ENCODE peak calls at places on chromosomes 13 and 19, in six cellular contexts. One of them, this sample, is unnamed.
A peak's percentile ranks its signal among the peaks of the same experiment; 100 is the strongest.

GRCh38 chr19:44927746-44928145 is 13.3 kb downstream of the APOC1 start:
- DNase-seq in NCI-H2081: no peak
- DNase-seq in hepatic stellate cell: peak; percentile 61
- DNase-seq in OCI-LY7: no peak
- DNase-seq in activated CD4-positive, alpha-beta T cell treated with anti-CD3 and anti-CD28 coated beads, Interleukin-2, amount 50 U/mL, for 48 hours: no peak
- DNase-seq in GM04504: no peak
- DNase-seq in this sample: no peak

GRCh38 chr19:36266375-36266961 is 51.6 kb downstream of the ZNF146 start:
- DNase-seq in hepatic stellate cell: no peak
- DNase-seq in NCI-H2081: no peak
- DNase-seq in GM04504: no peak
- DNase-seq in OCI-LY7: no peak
- DNase-seq in activated CD4-positive, alpha-beta T cell treated with anti-CD3 and anti-CD28 coated beads, Interleukin-2, amount 50 U/mL, for 48 hours: no peak
- DNase-seq in this sample: no peak

GRCh38 chr13:41588899-41589298 is 131.5 kb downstream of the RGCC start:
- DNase-seq in activated CD4-positive, alpha-beta T cell treated with anti-CD3 and anti-CD28 coated beads, Interleukin-2, amount 50 U/mL, for 48 hours: peak; percentile 31
- DNase-seq in hepatic stellate cell: peak; percentile 57
- DNase-seq in GM04504: peak; percentile 79
- DNase-seq in OCI-LY7: no peak
- DNase-seq in NCI-H2081: no peak
- DNase-seq in this sample: no peak

GRCh38 chr19:51272183-51272817 is 21.4 kb downstream of the SIGLECL1 start:
- DNase-seq in hepatic stellate cell: no peak
- DNase-seq in activated CD4-positive, alpha-beta T cell treated with anti-CD3 and anti-CD28 coated beads, Interleukin-2, amount 50 U/mL, for 48 hours: no peak
- DNase-seq in GM04504: no peak
- DNase-seq in OCI-LY7: no peak
- DNase-seq in NCI-H2081: no peak
- DNase-seq in this sample: no peak

GRCh38 chr13:108508263-108508662 is 121.1 kb upstream of the MYO16 start:
- DNase-seq in hepatic stellate cell: no peak
- DNase-seq in OCI-LY7: peak; percentile 0
- DNase-seq in NCI-H2081: peak; percentile 5
- DNase-seq in activated CD4-positive, alpha-beta T cell treated with anti-CD3 and anti-CD28 coated beads, Interleukin-2, amount 50 U/mL, for 48 hours: no peak
- DNase-seq in GM04504: no peak
- DNase-seq in this sample: no peak

GRCh38 chr19:58558623-58559274 is 338 bp upstream of the UBE2M start:
- DNase-seq in hepatic stellate cell: peak; percentile 94
- DNase-seq in NCI-H2081: no peak
- DNase-seq in activated CD4-positive, alpha-beta T cell treated with anti-CD3 and anti-CD28 coated beads, Interleukin-2, amount 50 U/mL, for 48 hours: peak; percentile 99
- DNase-seq in GM04504: peak; percentile 96
- DNase-seq in OCI-LY7: peak; percentile 99
- DNase-seq in this sample: peak; percentile 100

GRCh38 chr19:51460164-51460992 is 2.1 kb upstream of the SIGLEC8 start:
- DNase-seq in activated CD4-positive, alpha-beta T cell treated with anti-CD3 and anti-CD28 coated beads, Interleukin-2, amount 50 U/mL, for 48 hours: no peak
- DNase-seq in GM04504: no peak
- DNase-seq in NCI-H2081: no peak
- DNase-seq in hepatic stellate cell: no peak
- DNase-seq in OCI-LY7: peak; percentile 43
- DNase-seq in this sample: no peak

GRCh38 chr13:73991884-73992283 is 142.3 kb downstream of the KLF12 start:
- DNase-seq in OCI-LY7: peak; percentile 84
- DNase-seq in NCI-H2081: peak; percentile 56
- DNase-seq in activated CD4-positive, alpha-beta T cell treated with anti-CD3 and anti-CD28 coated beads, Interleukin-2, amount 50 U/mL, for 48 hours: no peak
- DNase-seq in hepatic stellate cell: no peak
- DNase-seq in GM04504: no peak
- DNase-seq in this sample: no peak

GRCh38 chr19:49272204-49272603 is 52.8 kb downstream of the SLC6A16 start:
- DNase-seq in OCI-LY7: no peak
- DNase-seq in NCI-H2081: no peak
- DNase-seq in activated CD4-positive, alpha-beta T cell treated with anti-CD3 and anti-CD28 coated beads, Interleukin-2, amount 50 U/mL, for 48 hours: no peak
- DNase-seq in hepatic stellate cell: no peak
- DNase-seq in GM04504: peak; percentile 27
- DNase-seq in this sample: no peak

GRCh38 chr19:46180701-46181385 is 32.8 kb downstream of the IGFL2 start:
- DNase-seq in NCI-H2081: no peak
- DNase-seq in GM04504: no peak
- DNase-seq in OCI-LY7: no peak
- DNase-seq in hepatic stellate cell: no peak
- DNase-seq in activated CD4-positive, alpha-beta T cell treated with anti-CD3 and anti-CD28 coated beads, Interleukin-2, amount 50 U/mL, for 48 hours: no peak
- DNase-seq in this sample: no peak

GRCh38 chr19:6241056-6241455 is 38.7 kb downstream of the MLLT1 start:
- DNase-seq in activated CD4-positive, alpha-beta T cell treated with anti-CD3 and anti-CD28 coated beads, Interleukin-2, amount 50 U/mL, for 48 hours: no peak
- DNase-seq in NCI-H2081: no peak
- DNase-seq in OCI-LY7: no peak
- DNase-seq in GM04504: no peak
- DNase-seq in hepatic stellate cell: no peak
- DNase-seq in this sample: peak; percentile 36

GRCh38 chr13:97879646-97880297 is 73.7 kb upstream of the IPO5 start:
- DNase-seq in GM04504: peak; percentile 85
- DNase-seq in hepatic stellate cell: peak; percentile 56
- DNase-seq in activated CD4-positive, alpha-beta T cell treated with anti-CD3 and anti-CD28 coated beads, Interleukin-2, amount 50 U/mL, for 48 hours: no peak
- DNase-seq in NCI-H2081: no peak
- DNase-seq in OCI-LY7: no peak
- DNase-seq in this sample: no peak

GRCh38 chr19:18591735-18592385 is 3.3 kb downstream of the REX1BD start:
- DNase-seq in hepatic stellate cell: no peak
- DNase-seq in GM04504: no peak
- DNase-seq in NCI-H2081: no peak
- DNase-seq in activated CD4-positive, alpha-beta T cell treated with anti-CD3 and anti-CD28 coated beads, Interleukin-2, amount 50 U/mL, for 48 hours: no peak
- DNase-seq in OCI-LY7: no peak
- DNase-seq in this sample: no peak

GRCh38 chr19:52028780-52029123 is 573 bp upstream of the ZNF614 start:
- DNase-seq in GM04504: no peak
- DNase-seq in NCI-H2081: no peak
- DNase-seq in OCI-LY7: no peak
- DNase-seq in hepatic stellate cell: no peak
- DNase-seq in activated CD4-positive, alpha-beta T cell treated with anti-CD3 and anti-CD28 coated beads, Interleukin-2, amount 50 U/mL, for 48 hours: no peak
- DNase-seq in this sample: no peak

GRCh38 chr19:4052993-4053422 is 13.7 kb downstream of the ZBTB7A start:
- DNase-seq in GM04504: no peak
- DNase-seq in activated CD4-positive, alpha-beta T cell treated with anti-CD3 and anti-CD28 coated beads, Interleukin-2, amount 50 U/mL, for 48 hours: no peak
- DNase-seq in OCI-LY7: no peak
- DNase-seq in NCI-H2081: no peak
- DNase-seq in hepatic stellate cell: no peak
- DNase-seq in this sample: no peak

GRCh38 chr13:18993884-18994660 is 187.6 kb downstream of the TUBA3C start:
- DNase-seq in OCI-LY7: no peak
- DNase-seq in GM04504: no peak
- DNase-seq in hepatic stellate cell: no peak
- DNase-seq in activated CD4-positive, alpha-beta T cell treated with anti-CD3 and anti-CD28 coated beads, Interleukin-2, amount 50 U/mL, for 48 hours: no peak
- DNase-seq in NCI-H2081: no peak
- DNase-seq in this sample: peak; percentile 15

GRCh38 chr19:46631481-46631880 is 4.5 kb downstream of the GNG8 start:
- DNase-seq in GM04504: peak; percentile 67
- DNase-seq in OCI-LY7: no peak
- DNase-seq in NCI-H2081: no peak
- DNase-seq in activated CD4-positive, alpha-beta T cell treated with anti-CD3 and anti-CD28 coated beads, Interleukin-2, amount 50 U/mL, for 48 hours: no peak
- DNase-seq in hepatic stellate cell: no peak
- DNase-seq in this sample: peak; percentile 77

GRCh38 chr19:13599681-13600080 is 93.4 kb upstream of the CACNA1A start:
- DNase-seq in GM04504: no peak
- DNase-seq in OCI-LY7: no peak
- DNase-seq in NCI-H2081: no peak
- DNase-seq in hepatic stellate cell: no peak
- DNase-seq in activated CD4-positive, alpha-beta T cell treated with anti-CD3 and anti-CD28 coated beads, Interleukin-2, amount 50 U/mL, for 48 hours: no peak
- DNase-seq in this sample: no peak

GRCh38 chr13:75783906-75784485 is 147.9 kb downstream of the LMO7 start:
- DNase-seq in hepatic stellate cell: no peak
- DNase-seq in activated CD4-positive, alpha-beta T cell treated with anti-CD3 and anti-CD28 coated beads, Interleukin-2, amount 50 U/mL, for 48 hours: no peak
- DNase-seq in NCI-H2081: no peak
- DNase-seq in OCI-LY7: no peak
- DNase-seq in GM04504: no peak
- DNase-seq in this sample: no peak

GRCh38 chr19:53308339-53308811 is 25.2 kb upstream of the ZNF845 start:
- DNase-seq in OCI-LY7: no peak
- DNase-seq in hepatic stellate cell: peak; percentile 36
- DNase-seq in activated CD4-positive, alpha-beta T cell treated with anti-CD3 and anti-CD28 coated beads, Interleukin-2, amount 50 U/mL, for 48 hours: peak; percentile 1
- DNase-seq in NCI-H2081: no peak
- DNase-seq in GM04504: no peak
- DNase-seq in this sample: no peak

GRCh38 chr13:43388282-43389034 is 365.1 kb downstream of the DNAJC15 start:
- DNase-seq in activated CD4-positive, alpha-beta T cell treated with anti-CD3 and anti-CD28 coated beads, Interleukin-2, amount 50 U/mL, for 48 hours: no peak
- DNase-seq in hepatic stellate cell: no peak
- DNase-seq in GM04504: no peak
- DNase-seq in NCI-H2081: peak; percentile 41
- DNase-seq in OCI-LY7: no peak
- DNase-seq in this sample: no peak

GRCh38 chr13:43132228-43132627 is 108.8 kb downstream of the DNAJC15 start:
- DNase-seq in activated CD4-positive, alpha-beta T cell treated with anti-CD3 and anti-CD28 coated beads, Interleukin-2, amount 50 U/mL, for 48 hours: no peak
- DNase-seq in hepatic stellate cell: no peak
- DNase-seq in GM04504: no peak
- DNase-seq in OCI-LY7: peak; percentile 8
- DNase-seq in NCI-H2081: peak; percentile 42
- DNase-seq in this sample: no peak

GRCh38 chr19:34712606-34713261 is 21.3 kb upstream of the ZNF181 start:
- DNase-seq in GM04504: peak; percentile 54
- DNase-seq in hepatic stellate cell: peak; percentile 25
- DNase-seq in OCI-LY7: peak; percentile 82
- DNase-seq in NCI-H2081: peak; percentile 69
- DNase-seq in activated CD4-positive, alpha-beta T cell treated with anti-CD3 and anti-CD28 coated beads, Interleukin-2, amount 50 U/mL, for 48 hours: no peak
- DNase-seq in this sample: no peak

GRCh38 chr19:32828643-32829344 is 40.8 kb downstream of the SLC7A9 start:
- DNase-seq in hepatic stellate cell: no peak
- DNase-seq in GM04504: no peak
- DNase-seq in activated CD4-positive, alpha-beta T cell treated with anti-CD3 and anti-CD28 coated beads, Interleukin-2, amount 50 U/mL, for 48 hours: no peak
- DNase-seq in OCI-LY7: no peak
- DNase-seq in NCI-H2081: peak; percentile 83
- DNase-seq in this sample: no peak